ENCODE peak calls at places on chromosomes 12 and 14, in ten cellular contexts. Q, I, E, S, H, A, C, U, L and W are unnamed samples.

GRCh38 chr14:68512088-68512487 is 280.8 kb downstream of the ZFP36L1 start:
- DNase-seq in E (no peak), C (no peak), H (no peak), I (no peak), Q (no peak), L (no peak), U (no peak), A (peak; percentile 61), S (no peak), W (no peak)

GRCh38 chr14:59067135-59067894 is 121.2 kb upstream of the DAAM1 start:
- DNase-seq in U (no peak), S (no peak), Q (no peak), A (no peak), E (peak; percentile 7), H (no peak), L (no peak), C (no peak), I (no peak), W (no peak)

GRCh38 chr12:70254225-70254624 is 11.0 kb downstream of the CNOT2 start:
- DNase-seq in E (no peak), Q (no peak), I (no peak), L (no peak), S (no peak), U (no peak), C (no peak), H (no peak), A (no peak), W (no peak)

GRCh38 chr14:59678352-59678751 is 101.7 kb upstream of the CCDC175 start:
- DNase-seq in C (no peak), S (no peak), U (no peak), E (no peak), Q (peak; percentile 9), L (no peak), H (no peak), I (no peak), A (no peak), W (no peak)

GRCh38 chr12:64187794-64188193 is 34.3 kb downstream of the KICS2 start:
- DNase-seq in H (no peak), E (no peak), S (no peak), A (no peak), C (no peak), U (no peak), L (no peak), I (no peak), Q (no peak), W (no peak)

GRCh38 chr12:67091678-67092077 is 177.5 kb upstream of the CAND1 start:
- DNase-seq in U (no peak), E (no peak), L (no peak), H (no peak), S (no peak), C (no peak), I (no peak), Q (no peak), A (no peak), W (no peak)

GRCh38 chr12:128690641-128691040 is 133.1 kb downstream of the SLC15A4 start:
- DNase-seq in L (no peak), H (no peak), S (no peak), Q (no peak), A (no peak), U (no peak), E (no peak), C (no peak), I (no peak), W (no peak)

GRCh38 chr14:39469094-39469710 is 37.0 kb upstream of the FBXO33 start:
- DNase-seq in C (no peak), H (no peak), Q (peak; percentile 43), I (no peak), U (no peak), S (no peak), L (no peak), E (peak; percentile 25), A (no peak), W (no peak)

GRCh38 chr12:123950476-123951169 is 22.0 kb downstream of the CCDC92 start:
- DNase-seq in S (peak; percentile 24), L (no peak), U (no peak), E (no peak), Q (peak; percentile 17), H (no peak), I (no peak), C (no peak), A (no peak), W (no peak)

GRCh38 chr12:46472893-46473633 is 100.5 kb upstream of the SLC38A2 start:
- DNase-seq in H (no peak), A (no peak), L (no peak), I (no peak), C (no peak), S (no peak), Q (no peak), E (peak; percentile 52), U (no peak), W (no peak)

GRCh38 chr14:69004731-69005431 is 25.8 kb upstream of the ACTN1 start:
- DNase-seq in S (no peak), L (no peak), H (no peak), I (no peak), Q (peak; percentile 29), E (peak; percentile 11), U (no peak), A (no peak), C (no peak), W (no peak)

GRCh38 chr14:61608245-61609142 is 86.8 kb upstream of the HIF1A start:
- DNase-seq in S (no peak), U (no peak), H (no peak), E (peak; percentile 56), L (no peak), C (no peak), I (no peak), Q (no peak), A (no peak), W (no peak)

GRCh38 chr12:126994599-126994998 is 1272.4 kb upstream of the TMEM132C start:
- DNase-seq in Q (no peak), U (no peak), L (no peak), S (no peak), C (no peak), H (no peak), E (no peak), I (no peak), A (no peak), W (no peak)

DNA sequence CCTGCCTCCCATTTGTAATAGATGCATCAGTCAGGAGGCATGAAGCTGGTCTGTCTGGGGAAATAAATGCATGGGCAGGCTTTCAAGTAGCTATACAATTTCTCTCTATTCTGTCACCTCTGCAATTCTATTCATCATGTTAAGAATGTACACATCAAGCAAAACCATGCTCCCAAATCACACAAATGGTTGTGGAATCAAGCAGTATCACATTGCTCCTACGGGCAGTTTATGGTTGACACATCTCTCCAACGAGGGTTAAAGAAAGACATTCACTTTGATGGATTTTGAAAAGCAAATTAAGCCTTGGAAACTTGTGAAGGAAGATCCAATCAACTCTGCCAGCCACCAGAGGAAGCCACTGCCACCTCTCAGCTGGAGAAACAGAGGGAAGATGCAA is 1277.4 kb upstream of the TMEM132C start:
- DNase-seq in U (no peak), A (no peak), S (no peak), Q (no peak), I (no peak), E (no peak), L (no peak), H (no peak), C (no peak), W (no peak)
- TF ChIP-seq CTCF in U (no peak), A (no peak), S (no peak), Q (no peak), I (no peak), E (no peak), L (no peak), H (no peak), C (no peak), W (no peak)

DNA sequence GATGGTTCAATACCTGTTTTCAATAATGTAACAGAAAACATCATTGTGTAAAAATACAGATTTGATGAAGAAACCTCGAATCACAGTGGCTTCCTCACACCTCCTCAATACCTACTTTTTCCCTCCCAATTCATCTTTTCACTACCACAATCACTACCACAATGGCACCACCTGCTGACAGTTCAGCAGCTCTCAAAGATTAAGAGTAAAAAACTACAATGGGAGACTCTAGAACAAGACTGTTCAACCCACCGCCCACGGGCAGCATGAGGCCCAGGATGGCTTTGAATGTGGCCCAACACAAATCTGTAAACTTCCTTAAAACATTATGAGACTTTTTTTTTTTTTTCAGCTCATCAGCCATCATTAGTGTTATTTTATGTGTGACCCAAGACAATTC is 15.2 kb downstream of the MED6 start:
- DNase-seq in C (no peak), L (no peak), E (peak; percentile 10), I (no peak), Q (no peak), U (no peak), A (no peak), S (peak; percentile 39), H (no peak), W (no peak)
- TF ChIP-seq CTCF in C (no peak), L (no peak), E (no peak), I (no peak), Q (no peak), U (peak; percentile 34), A (peak; percentile 14), S (peak; percentile 14), H (peak; percentile 2), W (no peak)

GRCh38 chr14:48788771-48789170 is 797.4 kb downstream of the RPS29 start:
- DNase-seq in I (no peak), S (no peak), E (no peak), C (no peak), Q (no peak), A (no peak), L (no peak), H (no peak), U (no peak), W (no peak)

DNA sequence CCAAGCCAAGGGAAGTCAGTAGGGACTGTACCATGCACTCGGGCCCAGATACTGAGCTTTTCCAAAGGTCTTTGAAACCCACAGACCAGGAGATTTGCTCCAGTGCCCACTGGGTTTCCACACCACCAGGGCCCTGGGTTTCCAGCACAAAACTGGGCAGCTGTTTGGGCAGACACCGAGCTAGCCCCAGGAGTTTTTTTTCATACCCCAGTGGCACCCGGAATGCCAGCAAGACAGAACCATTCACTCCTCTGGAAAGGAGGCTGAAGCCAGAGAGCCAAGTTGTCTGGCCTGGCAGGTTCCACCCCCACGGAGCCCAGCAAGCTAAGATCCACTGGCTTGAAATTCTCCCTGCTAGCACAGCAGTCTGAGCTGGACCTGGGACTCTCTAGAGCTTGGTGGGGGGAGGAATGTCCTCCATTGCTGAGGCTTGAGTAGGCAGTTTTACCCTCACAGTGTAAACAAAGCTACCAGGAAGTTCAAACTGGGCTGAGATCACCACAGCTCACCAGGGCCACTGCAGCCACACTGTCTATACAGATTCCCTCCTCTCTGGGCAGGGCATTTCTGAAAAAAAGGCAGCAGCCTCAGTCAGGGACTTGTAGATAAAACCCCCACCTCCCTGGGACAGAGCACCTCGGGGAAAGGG is 793.7 kb downstream of the RPS29 start:
- DNase-seq in U (no peak), S (no peak), Q (no peak), I (no peak), L (no peak), H (no peak), A (no peak), C (no peak), E (no peak), W (no peak)
- TF ChIP-seq CTCF in U (no peak), S (no peak), Q (no peak), I (no peak), L (no peak), H (no peak), A (no peak), C (no peak), E (no peak), W (no peak)

DNA sequence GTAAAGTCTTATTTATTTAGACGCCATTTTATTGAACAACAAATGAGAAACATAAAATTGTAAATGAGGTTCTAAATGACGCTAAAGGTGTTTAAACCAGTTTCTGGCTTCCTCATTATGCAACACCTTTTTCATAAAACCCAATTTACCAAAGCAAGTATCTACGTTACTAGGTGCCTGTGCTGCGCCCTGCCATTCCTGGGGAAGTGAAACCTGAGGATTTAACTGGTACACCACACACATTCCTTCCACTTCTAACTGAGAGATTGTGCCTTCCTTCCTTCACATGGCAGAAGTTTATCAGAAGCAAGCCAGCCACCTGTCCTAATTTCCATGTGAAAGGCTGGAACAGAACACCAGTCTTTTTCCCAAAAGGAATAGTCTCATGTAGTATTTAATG is 40.3 kb upstream of the GCH1 start:
- DNase-seq in U (no peak), L (no peak), S (no peak), I (no peak), E (no peak), H (no peak), C (peak; percentile 18), A (no peak), Q (no peak), W (no peak)
- TF ChIP-seq CTCF in U (no peak), L (no peak), S (no peak), I (no peak), E (no peak), H (no peak), C (no peak), A (no peak), Q (no peak), W (no peak)